ENCODE peak calls at places on chromosomes 1 and 21, in ten cellular contexts. X is activated T-cell treated with anti-CD3 and anti-CD28 coated beads, Interleukin-2, amount 50 U/mL, for 4 hours; S is 8988T; O is Daoy; J is substantia nigra; Z is mucosa of gallbladder; T is fibroblast of pulmonary artery; G is H54; Q is stimulated activated CD4-positive, alpha-beta T cell treated with anti-CD3 and anti-CD28 coated beads, TNF-alpha, amount 100 ng/mL, for 4 hours; B is naive thymus-derived CD8-positive, alpha-beta T cell. C is an unnamed sample.

GRCh38 chr1:94316836-94317789 is 79.7 kb upstream of the ARHGAP29 start:
- DNase-seq in X (no peak), S (no peak), O (peak), J (no peak), Z (no peak), T (peak), G (no peak), Q (no peak), B (no peak), C (no peak)

GRCh38 chr1:28776341-28776740 is 35.6 kb upstream of the OPRD1 start:
- DNase-seq in X (no peak), S (no peak), O (no peak), J (no peak), Z (no peak), T (no peak), G (no peak), Q (no peak), B (no peak), C (no peak)

GRCh38 chr1:181911715-181912114 is 149.8 kb downstream of the ZNF648 start:
- DNase-seq in X (no peak), S (no peak), O (no peak), J (no peak), Z (no peak), T (no peak), G (no peak), Q (no peak), B (no peak), C (no peak)

GRCh38 chr1:2801535-2802291 is at the start of gene TTC34:
- DNase-seq in X (peak), S (peak), O (peak), J (no peak), Z (no peak), T (no peak), G (peak), Q (no peak), B (peak), C (no peak)

GRCh38 chr1:211920141-211920572 is 89.6 kb upstream of the LPGAT1 start:
- DNase-seq in X (no peak), S (no peak), O (peak), J (peak), Z (peak), T (peak), G (no peak), Q (no peak), B (no peak), C (no peak)

GRCh38 chr1:235325854-235326253 is 2.1 kb downstream of the ARID4B start:
- DNase-seq in X (no peak), S (no peak), O (no peak), J (no peak), Z (no peak), T (no peak), G (no peak), Q (no peak), B (no peak), C (no peak)

GRCh38 chr1:50735443-50735842 is 224.6 kb downstream of the FAF1 start:
- DNase-seq in X (no peak), S (no peak), O (no peak), J (no peak), Z (no peak), T (peak), G (peak), Q (no peak), B (no peak), C (no peak)

GRCh38 chr21:38879912-38880577 is 74.3 kb downstream of the ETS2 start:
- DNase-seq in X (no peak), S (no peak), O (no peak), J (no peak), Z (no peak), T (no peak), G (no peak), Q (no peak), B (no peak), C (no peak)

GRCh38 chr1:176829261-176829976 is 335.1 kb downstream of the ASTN1 start:
- DNase-seq in X (no peak), S (no peak), O (no peak), J (peak), Z (peak), T (no peak), G (no peak), Q (no peak), B (no peak), C (no peak)

GRCh38 chr21:28928578-28929124 is 64.0 kb downstream of the LTN1 start:
- DNase-seq in X (no peak), S (no peak), O (no peak), J (peak), Z (no peak), T (no peak), G (no peak), Q (no peak), B (no peak), C (no peak)

GRCh38 chr1:59204001-59204400 is 92.9 kb upstream of the FGGY start:
- DNase-seq in X (no peak), S (no peak), O (no peak), J (no peak), Z (peak), T (peak), G (no peak), Q (no peak), B (no peak), C (no peak)

GRCh38 chr1:14302025-14302424 is 296.5 kb upstream of the KAZN start:
- DNase-seq in X (no peak), S (no peak), O (no peak), J (no peak), Z (no peak), T (no peak), G (no peak), Q (no peak), B (no peak), C (no peak)

GRCh38 chr1:50658421-50659076 is 235.3 kb upstream of the DMRTA2 start:
- DNase-seq in X (no peak), S (no peak), O (no peak), J (no peak), Z (no peak), T (peak), G (no peak), Q (no peak), B (no peak), C (no peak)

GRCh38 chr1:233295775-233296322 is 324 bp upstream of the PCNX2 start:
- DNase-seq in X (no peak), S (no peak), O (no peak), J (no peak), Z (no peak), T (no peak), G (no peak), Q (no peak), B (no peak), C (no peak)